ENCODE peak calls at places on chromosomes 7 and 10, in nine cellular contexts. One of them, this sample, is unnamed.

GRCh38 chr10:1402016-1402820 is 335.1 kb downstream of the ADARB2 start:
- DNase-seq in GM20000: no peak
- DNase-seq in fibroblast of lung: no peak
- DNase-seq in B cell: no peak
- DNase-seq in mesothelial cell of epicardium: no peak
- DNase-seq in Panc1: no peak
- DNase-seq in upper lobe of right lung: no peak
- DNase-seq in retinal pigment epithelial cell: no peak
- DNase-seq in bronchial epithelial cell: no peak
- DNase-seq in this sample: peak; percentile 66

GRCh38 chr7:132437730-132438129 is 138.5 kb downstream of the PLXNA4 start:
- DNase-seq in Panc1: no peak
- DNase-seq in B cell: no peak
- DNase-seq in fibroblast of lung: no peak
- DNase-seq in mesothelial cell of epicardium: no peak
- DNase-seq in upper lobe of right lung: no peak
- DNase-seq in bronchial epithelial cell: no peak
- DNase-seq in retinal pigment epithelial cell: no peak
- DNase-seq in GM20000: no peak
- DNase-seq in this sample: no peak

GRCh38 chr10:80173441-80173840 is 31.9 kb downstream of the ANXA11 start:
- DNase-seq in GM20000: no peak
- DNase-seq in mesothelial cell of epicardium: no peak
- DNase-seq in B cell: no peak
- DNase-seq in bronchial epithelial cell: no peak
- DNase-seq in retinal pigment epithelial cell: no peak
- DNase-seq in upper lobe of right lung: no peak
- DNase-seq in Panc1: no peak
- DNase-seq in fibroblast of lung: no peak
- DNase-seq in this sample: no peak

GRCh38 chr7:83301416-83301815 is 138.7 kb upstream of the PCLO start:
- DNase-seq in retinal pigment epithelial cell: no peak
- DNase-seq in B cell: no peak
- DNase-seq in bronchial epithelial cell: peak; percentile 43
- DNase-seq in fibroblast of lung: peak; percentile 39
- DNase-seq in GM20000: no peak
- DNase-seq in mesothelial cell of epicardium: no peak
- DNase-seq in Panc1: no peak
- DNase-seq in upper lobe of right lung: no peak
- DNase-seq in this sample: no peak

GRCh38 chr7:119935418-119936025 is 337.5 kb upstream of the KCND2 start:
- DNase-seq in upper lobe of right lung: no peak
- DNase-seq in Panc1: peak; percentile 18
- DNase-seq in mesothelial cell of epicardium: no peak
- DNase-seq in bronchial epithelial cell: peak; percentile 57
- DNase-seq in B cell: no peak
- DNase-seq in GM20000: peak; percentile 18
- DNase-seq in retinal pigment epithelial cell: peak; percentile 7
- DNase-seq in fibroblast of lung: peak; percentile 79
- DNase-seq in this sample: no peak

GRCh38 chr10:70656489-70656888 is 15.8 kb upstream of the ADAMTS14 start:
- DNase-seq in Panc1: peak; percentile 71
- DNase-seq in B cell: no peak
- DNase-seq in retinal pigment epithelial cell: peak; percentile 81
- DNase-seq in upper lobe of right lung: peak; percentile 65
- DNase-seq in mesothelial cell of epicardium: no peak
- DNase-seq in fibroblast of lung: peak; percentile 97
- DNase-seq in bronchial epithelial cell: peak; percentile 98
- DNase-seq in GM20000: peak; percentile 75
- DNase-seq in this sample: peak; percentile 87

GRCh38 chr10:21260793-21261149 is 264.7 kb downstream of the SKIDA1 start:
- DNase-seq in bronchial epithelial cell: no peak
- DNase-seq in GM20000: no peak
- DNase-seq in retinal pigment epithelial cell: no peak
- DNase-seq in Panc1: no peak
- DNase-seq in upper lobe of right lung: no peak
- DNase-seq in mesothelial cell of epicardium: no peak
- DNase-seq in B cell: no peak
- DNase-seq in fibroblast of lung: no peak
- DNase-seq in this sample: no peak

GRCh38 chr10:132167976-132168375 is 18.8 kb upstream of the DPYSL4 start:
- DNase-seq in Panc1: no peak
- DNase-seq in retinal pigment epithelial cell: no peak
- DNase-seq in bronchial epithelial cell: no peak
- DNase-seq in GM20000: no peak
- DNase-seq in B cell: no peak
- DNase-seq in upper lobe of right lung: no peak
- DNase-seq in fibroblast of lung: no peak
- DNase-seq in mesothelial cell of epicardium: no peak
- DNase-seq in this sample: no peak

GRCh38 chr7:28961972-28962371 is 3.8 kb upstream of the TRIL start:
- DNase-seq in mesothelial cell of epicardium: no peak
- DNase-seq in retinal pigment epithelial cell: no peak
- DNase-seq in Panc1: no peak
- DNase-seq in B cell: no peak
- DNase-seq in fibroblast of lung: no peak
- DNase-seq in GM20000: no peak
- DNase-seq in upper lobe of right lung: no peak
- DNase-seq in bronchial epithelial cell: no peak
- DNase-seq in this sample: no peak

GRCh38 chr10:60527676-60528075 is 138.0 kb upstream of the ANK3 start:
- DNase-seq in B cell: no peak
- DNase-seq in retinal pigment epithelial cell: no peak
- DNase-seq in Panc1: no peak
- DNase-seq in upper lobe of right lung: no peak
- DNase-seq in GM20000: no peak
- DNase-seq in mesothelial cell of epicardium: no peak
- DNase-seq in fibroblast of lung: no peak
- DNase-seq in bronchial epithelial cell: no peak
- DNase-seq in this sample: no peak

GRCh38 chr7:116674508-116675173 is 2.6 kb downstream of the MET start:
- DNase-seq in retinal pigment epithelial cell: no peak
- DNase-seq in Panc1: no peak
- DNase-seq in mesothelial cell of epicardium: no peak
- DNase-seq in GM20000: no peak
- DNase-seq in fibroblast of lung: no peak
- DNase-seq in bronchial epithelial cell: peak; percentile 97
- DNase-seq in upper lobe of right lung: no peak
- DNase-seq in B cell: no peak
- DNase-seq in this sample: no peak

GRCh38 chr7:146057958-146058357 is 58.6 kb upstream of the CNTNAP2 start:
- DNase-seq in fibroblast of lung: no peak
- DNase-seq in GM20000: no peak
- DNase-seq in bronchial epithelial cell: no peak
- DNase-seq in mesothelial cell of epicardium: no peak
- DNase-seq in upper lobe of right lung: no peak
- DNase-seq in Panc1: no peak
- DNase-seq in B cell: no peak
- DNase-seq in retinal pigment epithelial cell: no peak
- DNase-seq in this sample: no peak

DNA sequence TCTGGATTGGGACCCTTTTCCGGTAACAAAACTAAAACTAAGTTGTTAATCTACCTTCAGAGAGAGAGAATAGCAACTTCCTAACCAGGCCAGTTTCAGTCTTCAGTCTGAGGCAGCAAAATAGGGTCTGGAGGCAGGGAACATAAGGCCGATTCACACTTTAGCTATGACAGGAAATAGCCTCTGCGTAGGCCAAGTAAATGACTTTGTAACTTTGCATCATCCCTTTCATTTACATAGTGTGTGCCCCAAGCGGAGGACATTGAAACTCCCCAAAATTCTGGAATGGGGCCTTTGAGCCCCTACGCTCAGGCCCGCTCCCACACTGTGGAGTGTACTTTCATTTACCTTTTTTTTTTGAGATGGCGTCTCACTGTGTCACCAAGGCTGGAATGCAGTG is 1.7 kb upstream of the UPP1 start:
- DNase-seq in fibroblast of lung: peak; percentile 76
- DNase-seq in Panc1: no peak
- DNase-seq in mesothelial cell of epicardium: no peak
- DNase-seq in GM20000: no peak
- DNase-seq in upper lobe of right lung: no peak
- DNase-seq in bronchial epithelial cell: peak; percentile 78
- DNase-seq in retinal pigment epithelial cell: no peak
- DNase-seq in B cell: no peak
- DNase-seq in this sample: peak; percentile 40
- TF ChIP-seq CTCF in fibroblast of lung: no peak
- TF ChIP-seq CTCF in Panc1: no peak
- TF ChIP-seq CTCF in mesothelial cell of epicardium: no peak
- TF ChIP-seq CTCF in GM20000: no peak
- TF ChIP-seq CTCF in upper lobe of right lung: no peak
- TF ChIP-seq CTCF in bronchial epithelial cell: peak; percentile 12
- TF ChIP-seq CTCF in retinal pigment epithelial cell: no peak
- TF ChIP-seq CTCF in B cell: no peak
- TF ChIP-seq CTCF in this sample: no peak

DNA sequence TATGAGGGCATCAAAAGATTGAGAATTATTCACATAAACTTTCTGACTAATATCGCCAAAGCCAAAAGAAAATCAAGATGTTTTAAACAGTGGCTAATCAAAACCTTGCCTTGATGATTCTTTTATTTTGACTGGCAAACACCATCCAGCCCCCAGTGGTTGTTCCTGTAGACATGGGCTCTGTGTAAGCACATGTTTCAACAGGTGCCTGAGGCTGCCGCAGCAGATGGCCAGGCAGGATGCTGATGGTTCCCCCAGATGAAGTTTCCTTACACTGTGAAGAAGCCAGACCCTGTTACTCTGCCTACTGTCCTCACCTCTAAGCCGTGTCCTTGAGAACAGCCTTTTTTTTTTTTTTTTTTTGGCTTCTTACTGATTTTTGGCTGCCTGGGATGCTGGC is 146.5 kb downstream of the RAB11FIP2 start:
- DNase-seq in upper lobe of right lung: no peak
- DNase-seq in GM20000: no peak
- DNase-seq in bronchial epithelial cell: no peak
- DNase-seq in Panc1: no peak
- DNase-seq in B cell: no peak
- DNase-seq in mesothelial cell of epicardium: no peak
- DNase-seq in retinal pigment epithelial cell: no peak
- DNase-seq in fibroblast of lung: no peak
- DNase-seq in this sample: peak; percentile 30
- TF ChIP-seq CTCF in upper lobe of right lung: no peak
- TF ChIP-seq CTCF in GM20000: no peak
- TF ChIP-seq CTCF in bronchial epithelial cell: no peak
- TF ChIP-seq CTCF in Panc1: no peak
- TF ChIP-seq CTCF in B cell: no peak
- TF ChIP-seq CTCF in mesothelial cell of epicardium: no peak
- TF ChIP-seq CTCF in retinal pigment epithelial cell: no peak
- TF ChIP-seq CTCF in fibroblast of lung: no peak
- TF ChIP-seq CTCF in this sample: no peak

DNA sequence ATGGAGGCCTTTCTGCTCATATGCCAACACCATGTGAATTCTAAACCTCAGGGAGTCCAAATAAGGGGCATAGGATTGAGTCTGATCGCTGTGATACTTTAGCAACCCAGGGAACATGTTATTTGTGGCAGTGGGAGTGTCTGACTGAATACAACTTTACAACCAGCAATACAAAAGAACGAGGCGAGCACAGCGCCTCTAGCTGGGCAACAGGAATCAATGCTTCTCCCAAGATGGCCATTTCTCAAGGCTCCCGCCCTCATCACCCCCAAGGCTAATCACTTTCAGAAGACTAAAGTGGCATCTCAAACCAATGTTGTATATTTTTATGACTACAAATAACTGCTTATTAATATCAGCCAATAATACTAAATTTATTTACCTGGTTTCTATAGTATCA is 28.1 kb downstream of the YWHAG start:
- DNase-seq in Panc1: no peak
- DNase-seq in retinal pigment epithelial cell: no peak
- DNase-seq in B cell: no peak
- DNase-seq in bronchial epithelial cell: no peak
- DNase-seq in fibroblast of lung: no peak
- DNase-seq in GM20000: no peak
- DNase-seq in mesothelial cell of epicardium: no peak
- DNase-seq in upper lobe of right lung: no peak
- DNase-seq in this sample: no peak
- TF ChIP-seq CTCF in Panc1: no peak
- TF ChIP-seq CTCF in retinal pigment epithelial cell: no peak
- TF ChIP-seq CTCF in B cell: no peak
- TF ChIP-seq CTCF in bronchial epithelial cell: no peak
- TF ChIP-seq CTCF in fibroblast of lung: no peak
- TF ChIP-seq CTCF in GM20000: no peak
- TF ChIP-seq CTCF in mesothelial cell of epicardium: no peak
- TF ChIP-seq CTCF in upper lobe of right lung: no peak
- TF ChIP-seq CTCF in this sample: no peak

DNA sequence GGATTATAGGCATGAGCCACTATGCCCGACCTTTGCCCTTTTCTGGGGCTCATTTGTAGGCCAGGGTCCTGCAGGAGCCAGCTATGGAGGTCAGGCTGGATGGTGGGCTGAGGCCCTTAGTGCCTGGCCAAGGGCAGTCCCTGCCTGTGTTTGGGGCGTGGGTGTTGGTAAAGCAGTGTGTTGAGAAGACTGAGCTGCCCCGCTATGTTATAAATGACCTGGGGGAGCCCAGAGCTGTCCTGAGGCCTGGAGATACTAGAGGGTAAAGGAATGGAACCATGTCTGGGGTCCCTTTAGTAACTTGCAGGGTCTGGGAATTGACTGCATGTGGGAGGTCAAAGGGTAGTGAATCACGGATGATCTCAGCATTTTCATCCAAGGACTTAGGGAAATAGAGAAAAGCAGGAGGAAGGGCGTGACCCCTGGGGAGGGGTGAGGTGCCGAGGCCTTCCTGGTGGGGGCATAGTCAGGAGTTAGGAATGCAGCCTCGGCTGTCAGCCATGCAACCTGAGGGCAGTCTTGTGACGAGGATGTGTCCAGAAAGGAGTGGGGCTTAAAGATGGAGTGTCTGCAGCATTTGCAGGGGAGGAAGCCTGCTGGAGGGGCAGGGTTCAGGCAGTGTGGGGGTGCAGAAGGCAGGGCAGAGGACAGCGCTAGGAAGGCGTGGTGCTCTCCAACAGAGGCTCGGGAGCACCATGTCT is 31.5 kb downstream of the TMEM248 start:
- DNase-seq in retinal pigment epithelial cell: peak; percentile 30
- DNase-seq in upper lobe of right lung: no peak
- DNase-seq in mesothelial cell of epicardium: no peak
- DNase-seq in B cell: no peak
- DNase-seq in fibroblast of lung: peak; percentile 54
- DNase-seq in Panc1: peak; percentile 91
- DNase-seq in GM20000: no peak
- DNase-seq in bronchial epithelial cell: peak; percentile 87
- DNase-seq in this sample: no peak
- TF ChIP-seq CTCF in retinal pigment epithelial cell: no peak
- TF ChIP-seq CTCF in upper lobe of right lung: no peak
- TF ChIP-seq CTCF in mesothelial cell of epicardium: no peak
- TF ChIP-seq CTCF in B cell: no peak
- TF ChIP-seq CTCF in fibroblast of lung: no peak
- TF ChIP-seq CTCF in Panc1: no peak
- TF ChIP-seq CTCF in GM20000: no peak
- TF ChIP-seq CTCF in bronchial epithelial cell: no peak
- TF ChIP-seq CTCF in this sample: no peak

This sample was measured in osteocyte.